ENCODE peak calls at places on chromosomes 3 and 15, in four cellular contexts. B is breast epithelium, K is A549, I is A673. Z is an unnamed sample.

GRCh38 chr3:144369151-144369879 is 397.7 kb downstream of the DIPK2A start:
- DNase-seq in B (no peak), I (peak; percentile 70), K (no peak), Z (no peak)

GRCh38 chr3:167976880-167977498 is 118.7 kb downstream of the GOLIM4 start:
- DNase-seq in B (no peak), I (peak; percentile 79), K (no peak), Z (no peak)

GRCh38 chr15:48989175-48989574 is 25.5 kb upstream of the SHC4 start:
- DNase-seq in K (no peak), B (no peak), I (no peak), Z (no peak)

GRCh38 chr3:54960736-54961135 is 32.9 kb upstream of the LRTM1 start:
- DNase-seq in K (no peak), I (no peak), B (no peak), Z (no peak)

GRCh38 chr3:45947361-45947760 is 4.1 kb downstream of the CXCR6 start:
- DNase-seq in K (no peak), I (no peak), B (no peak), Z (no peak)

GRCh38 chr15:20341901-20342605 is 199.5 kb downstream of the GOLGA6L6 start:
- DNase-seq in I (no peak), K (no peak), B (peak; percentile 86), Z (no peak)

GRCh38 chr15:89090791-89091666 is 2.8 kb downstream of the ABHD2 start:
- DNase-seq in B (no peak), K (no peak), I (peak; percentile 72), Z (peak; percentile 92)

GRCh38 chr3:16151109-16151508 is 23.4 kb upstream of the GALNT15 start:
- DNase-seq in B (no peak), K (no peak), I (no peak), Z (no peak)

GRCh38 chr15:94478763-94479162 is 247.4 kb downstream of the MCTP2 start:
- DNase-seq in K (no peak), I (no peak), B (no peak), Z (no peak)

GRCh38 chr3:54122802-54123537 is 618 bp downstream of the CACNA2D3 start:
- DNase-seq in K (no peak), B (no peak), I (no peak), Z (no peak)

GRCh38 chr15:97866994-97867393 is 93.5 kb upstream of the ARRDC4 start:
- DNase-seq in I (no peak), B (no peak), K (no peak), Z (no peak)

GRCh38 chr3:116140100-116140689 is 305.1 kb downstream of the LSAMP start:
- DNase-seq in I (peak; percentile 80), B (no peak), K (no peak), Z (peak; percentile 53)

GRCh38 chr3:122314467-122314866 is 10.6 kb upstream of the CSTA start:
- DNase-seq in K (no peak), B (no peak), I (no peak), Z (no peak)

GRCh38 chr3:115415246-115415645 is 208.1 kb upstream of the GAP43 start:
- DNase-seq in K (no peak), B (no peak), I (no peak), Z (no peak)

GRCh38 chr3:45413172-45413765 is 24.9 kb downstream of the LARS2 start:
- DNase-seq in B (no peak), K (no peak), I (no peak), Z (no peak)

GRCh38 chr3:155553800-155554199 is 191.1 kb downstream of the PLCH1 start:
- DNase-seq in B (no peak), K (no peak), I (no peak), Z (no peak)

GRCh38 chr15:61564785-61565184 is 335.7 kb upstream of the RORA start:
- DNase-seq in K (no peak), I (no peak), B (no peak), Z (no peak)

GRCh38 chr15:40367038-40367672 is 9.1 kb downstream of the DISP2 start:
- DNase-seq in B (peak; percentile 73), K (no peak), I (no peak), Z (peak; percentile 86)

GRCh38 chr3:128112406-128112968 is 11.1 kb downstream of the RUVBL1 start:
- DNase-seq in I (peak; percentile 49), B (no peak), K (no peak), Z (no peak)

GRCh38 chr3:10395196-10395595 is 74.3 kb upstream of the SEC13 start:
- DNase-seq in I (no peak), B (no peak), K (no peak), Z (no peak)

GRCh38 chr3:100136921-100137320 is 22.6 kb upstream of the FILIP1L start:
- DNase-seq in K (no peak), I (no peak), B (no peak), Z (no peak)

GRCh38 chr3:55343486-55344357 is 143.4 kb downstream of the WNT5A start:
- DNase-seq in K (no peak), I (no peak), B (no peak), Z (no peak)

GRCh38 chr3:26704736-26705135 is 82.2 kb downstream of the LRRC3B start:
- DNase-seq in I (no peak), B (no peak), K (no peak), Z (no peak)

GRCh38 chr15:41024880-41025279 is 71.6 kb downstream of the CHAC1 start:
- DNase-seq in I (no peak), K (no peak), B (no peak), Z (no peak)

GRCh38 chr3:46860381-46861292 is 2.6 kb downstream of the MYL3 start:
- DNase-seq in I (no peak), K (no peak), B (peak; percentile 50), Z (no peak)

GRCh38 chr3:135908225-135908624 is 57.3 kb upstream of the PPP2R3A start:
- DNase-seq in I (no peak), B (no peak), K (no peak), Z (no peak)

GRCh38 chr3:127597020-127597771 is 1.0 kb upstream of the MCM2 start:
- DNase-seq in I (no peak), B (no peak), K (no peak), Z (no peak)

GRCh38 chr15:82298520-82298919 is 35.9 kb downstream of the SAXO2 start:
- DNase-seq in B (no peak), K (no peak), I (no peak), Z (no peak)

GRCh38 chr3:47057212-47057671 is 77.8 kb downstream of the NBEAL2 start:
- DNase-seq in K (no peak), I (no peak), B (no peak), Z (no peak)

DNA sequence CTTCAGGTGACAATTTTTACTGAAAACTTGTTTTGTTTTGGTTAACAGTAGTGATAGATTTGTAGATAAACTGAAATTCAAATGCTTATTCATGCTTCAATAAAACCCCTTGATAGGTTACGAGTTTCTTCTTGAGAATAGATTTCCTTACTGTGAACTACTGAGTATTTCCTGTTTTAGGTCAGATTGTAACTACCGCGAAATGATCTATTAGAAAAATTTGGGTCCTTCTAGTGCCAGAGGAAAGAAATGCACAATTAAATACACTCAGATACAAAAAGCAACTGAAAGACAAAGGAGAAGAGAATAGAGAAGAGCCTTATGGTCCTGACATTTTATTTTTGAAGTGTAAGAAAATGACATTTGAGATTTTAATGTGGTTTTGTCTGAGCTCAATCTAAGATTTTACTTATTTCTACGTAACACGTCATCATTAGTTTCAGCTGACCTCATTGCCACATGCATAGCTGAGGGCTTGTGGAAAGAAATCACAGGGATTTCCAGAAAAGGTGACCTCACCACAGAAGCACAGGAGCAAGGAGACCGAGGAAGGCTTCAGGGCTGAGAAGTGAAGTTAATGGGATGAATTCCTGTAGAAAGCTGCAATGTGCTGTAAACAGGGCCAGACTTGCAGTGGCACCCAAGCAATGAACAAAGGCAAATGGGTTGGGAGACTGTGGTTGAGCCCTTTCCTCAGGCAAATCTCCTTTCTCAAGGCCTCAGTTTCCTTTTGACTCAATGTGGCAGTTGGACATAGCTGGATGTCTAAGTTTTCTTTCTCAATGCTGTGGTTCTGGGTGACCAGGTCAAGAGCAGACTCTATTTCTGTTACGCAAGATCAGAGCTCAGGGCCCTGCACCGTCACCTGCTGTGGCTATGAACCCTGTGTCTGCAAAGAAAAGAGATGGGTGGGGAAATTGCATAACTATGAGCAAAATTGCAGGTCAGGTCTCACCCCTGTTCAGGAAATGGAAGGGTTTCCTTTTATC is 252.0 kb upstream of the TBL1XR1 start:
- DNase-seq in K (no peak), I (peak; percentile 64), B (no peak), Z (no peak)
- TF ChIP-seq CTCF in K (no peak), I (no peak), B (no peak), Z (no peak)

DNA sequence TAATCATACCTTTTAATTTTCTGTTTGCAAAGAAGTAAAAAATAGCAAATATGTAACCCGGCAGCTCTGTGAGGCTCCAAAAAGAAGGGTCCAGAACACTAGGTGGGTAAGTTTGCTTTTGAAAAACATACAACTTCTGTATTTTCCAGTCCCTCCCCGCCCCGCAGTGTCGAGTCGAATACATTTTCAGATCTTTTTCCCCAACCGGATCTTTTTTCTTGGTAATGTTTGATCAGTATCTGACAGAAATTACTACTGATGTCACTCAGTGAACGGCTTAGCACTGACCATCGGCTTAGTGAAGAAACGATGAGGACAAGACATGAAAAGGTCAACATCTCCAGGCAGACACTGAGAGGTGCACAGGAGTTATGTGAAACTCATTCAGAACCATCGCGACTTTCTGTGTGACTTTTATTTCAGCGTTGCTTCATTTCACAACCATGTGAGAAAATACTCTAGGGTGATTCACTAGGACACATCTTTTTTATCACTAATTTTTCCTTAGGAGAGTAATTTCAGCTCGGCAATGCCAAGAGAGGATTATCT is 11.0 kb downstream of the ISL2 start:
- DNase-seq in I (no peak), K (no peak), B (no peak), Z (no peak)
- H3K4me3 ChIP-seq in I (peak overlapping the region; percentile 47), K (no peak overlapping the region), B (no peak overlapping the region), Z (no peak overlapping the region)

DNA sequence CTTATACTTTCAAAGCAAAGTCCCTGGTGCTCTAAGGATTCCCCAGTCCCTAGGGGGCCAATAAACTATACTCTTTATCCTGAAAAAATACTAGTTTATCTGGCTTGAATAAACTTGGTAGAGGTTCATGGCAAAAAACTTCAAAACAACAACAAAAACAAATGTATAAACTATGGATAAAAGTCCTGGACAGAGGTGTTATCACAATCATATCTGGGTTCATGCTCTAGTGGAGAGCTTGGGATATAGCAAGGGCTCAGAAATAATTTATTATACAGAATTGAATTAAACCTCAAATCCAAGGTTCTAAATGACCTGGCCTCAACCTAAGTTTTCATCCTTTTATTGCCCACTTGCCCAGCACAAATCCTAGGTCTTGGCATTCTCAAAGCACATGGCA is 98.6 kb upstream of the TRIM42 start:
- DNase-seq in B (no peak), K (no peak), I (no peak), Z (no peak)
- TF ChIP-seq CTCF in B (no peak), K (no peak), I (no peak), Z (no peak)

DNA sequence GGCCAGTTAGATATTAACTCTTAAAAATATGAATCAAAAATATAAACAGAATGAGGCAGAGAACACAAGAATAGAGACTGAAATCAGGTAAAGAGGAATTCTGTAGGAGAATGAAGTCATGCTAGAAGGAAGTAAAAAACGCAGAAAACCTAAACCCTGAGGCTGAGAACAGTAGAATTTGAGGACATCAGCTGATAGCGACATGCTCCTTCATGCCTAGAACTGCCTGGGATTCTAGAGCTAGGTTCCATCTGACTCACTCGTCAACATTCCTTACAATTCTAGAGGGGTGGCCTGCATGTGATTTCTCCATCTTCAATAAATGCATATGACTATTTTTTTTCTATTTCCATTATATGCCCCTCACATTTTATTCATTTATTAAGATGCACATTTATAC is 343.0 kb downstream of the ROBO1 start:
- DNase-seq in K (no peak), B (no peak), I (no peak), Z (no peak)
- H3K4me3 ChIP-seq in K (no peak overlapping the region), B (no peak overlapping the region), I (no peak overlapping the region), Z (no peak overlapping the region)

Z was measured in LNCaP clone FGC.